ENCODE peak calls at places on chromosomes 5 and 9, in eight cellular contexts. S is M059J; R is mesenchymal stem cell; D is effector memory CD8-positive, alpha-beta T cell; M is activated T-helper 2 cell treated with anti-CD3 and anti-CD28 coated beads, Interferon-gamma antibody, Interleukin-2, Interleukin-4, amounts not matched to agents 10 μg/mL and 5 μg/mL and 100 μg/mL, durations not matched to agents 14 hours and 24 hours and 36 hours; K is NAMALWA; Z is DMS153; Y is EH. I is an unnamed sample.

GRCh38 chr9:114981095-114981494 is 50.7 kb upstream of the TNFSF8 start:
- DNase-seq in K (no peak), D (no peak), M (no peak), Z (no peak), S (peak), Y (peak), R (no peak), I (no peak)

GRCh38 chr5:132873119-132873929 is at the start of gene LEAP2:
- DNase-seq in K (no peak), R (no peak), M (no peak), Z (no peak), Y (peak), S (no peak), D (no peak), I (no peak)

GRCh38 chr5:129372025-129372424 is 88.1 kb upstream of the ADAMTS19 start:
- DNase-seq in Y (no peak), M (no peak), R (no peak), D (no peak), Z (no peak), K (no peak), S (no peak), I (no peak)

GRCh38 chr5:168047043-168047668 is 244.3 kb upstream of the WWC1 start:
- DNase-seq in M (no peak), Y (peak), K (peak), S (peak), D (no peak), Z (peak), R (peak), I (peak)

GRCh38 chr5:88391116-88391515 is 122.5 kb upstream of the TMEM161B start:
- DNase-seq in D (no peak), S (peak), M (no peak), R (no peak), K (no peak), Z (no peak), Y (no peak), I (peak)

GRCh38 chr5:64767959-64768357 is 533 bp downstream of the SREK1IP1 start:
- DNase-seq in S (peak), K (no peak), R (no peak), Y (peak), M (no peak), D (no peak), Z (no peak), I (no peak)

GRCh38 chr9:109816490-109816889 is 36.5 kb downstream of the PALM2AKAP2 start:
- DNase-seq in D (no peak), Y (peak), R (peak), K (no peak), Z (no peak), M (no peak), S (peak), I (no peak)

GRCh38 chr9:121684381-121685145 is 33.1 kb downstream of the DAB2IP start:
- DNase-seq in M (no peak), K (peak), Z (no peak), D (no peak), R (peak), Y (peak), S (no peak), I (peak)

GRCh38 chr5:170449232-170449631 is 54.6 kb upstream of the KCNIP1 start:
- DNase-seq in R (no peak), D (no peak), Y (no peak), K (no peak), M (no peak), S (no peak), Z (no peak), I (no peak)

GRCh38 chr9:136426787-136427186 is 12.9 kb downstream of the INPP5E start:
- DNase-seq in M (no peak), Y (no peak), K (no peak), Z (no peak), R (no peak), D (no peak), S (no peak), I (no peak)

GRCh38 chr5:6652025-6652424 is 18.8 kb downstream of the SRD5A1 start:
- DNase-seq in R (no peak), Y (no peak), M (no peak), D (no peak), K (peak), S (no peak), Z (peak), I (no peak)

GRCh38 chr9:126147620-126148522 is 178.8 kb upstream of the MVB12B start:
- DNase-seq in Z (no peak), S (no peak), D (no peak), M (peak), K (no peak), R (no peak), Y (no peak), I (no peak)

GRCh38 chr5:1734271-1734907 is 65.2 kb downstream of the MRPL36 start:
- DNase-seq in S (no peak), R (no peak), D (no peak), M (no peak), Z (no peak), K (no peak), Y (no peak), I (no peak)

GRCh38 chr5:16952968-16953671 is 17.0 kb upstream of the MYO10 start:
- DNase-seq in Y (no peak), R (no peak), K (no peak), Z (no peak), D (no peak), S (no peak), M (no peak), I (no peak)

GRCh38 chr9:132716007-132716406 is 45.7 kb downstream of the GTF3C4 start:
- DNase-seq in D (no peak), Z (no peak), S (no peak), M (no peak), K (no peak), Y (no peak), R (no peak), I (no peak)

GRCh38 chr5:174755103-174755502 is 30.7 kb downstream of the MSX2 start:
- DNase-seq in S (peak), Z (no peak), K (no peak), M (no peak), Y (peak), D (no peak), R (no peak), I (no peak)

GRCh38 chr9:109861499-109861898 is 81.5 kb downstream of the PALM2AKAP2 start:
- DNase-seq in M (no peak), R (peak), S (no peak), K (no peak), Z (no peak), D (no peak), Y (peak), I (no peak)

GRCh38 chr9:129178983-129179382 is 922 bp upstream of the IER5L start:
- DNase-seq in D (no peak), Z (no peak), M (no peak), S (no peak), K (no peak), R (peak), Y (no peak), I (no peak)

GRCh38 chr5:169081008-169081724 is 219.8 kb downstream of the SLIT3 start:
- DNase-seq in S (no peak), Z (no peak), Y (no peak), K (no peak), R (no peak), M (no peak), D (no peak), I (no peak)